ENCODE peak calls at places on chromosomes 5 and 9, in five cellular contexts. R is AG10803, E is Calu3, W is fibroblast of mammary gland, Z is upper lobe of right lung. X is an unnamed sample.

GRCh38 chr5:35213608-35214007 is 16.7 kb downstream of the PRLR start:
- DNase-seq in R (no peak), W (peak), E (no peak), Z (no peak), X (no peak)

GRCh38 chr9:6367128-6367741 is 39.1 kb downstream of the TPD52L3 start:
- DNase-seq in R (peak), E (no peak), W (no peak), Z (no peak), X (no peak)

GRCh38 chr9:87725900-87726709 is at the start of gene CTSL:
- DNase-seq in R (peak), Z (peak), W (peak), E (peak), X (peak)

GRCh38 chr5:16108418-16108817 is 71.2 kb downstream of the MARCHF11 start:
- DNase-seq in W (no peak), E (no peak), R (no peak), Z (no peak), X (no peak)

GRCh38 chr9:2615532-2615931 is 6.1 kb upstream of the VLDLR start:
- DNase-seq in Z (no peak), E (no peak), R (no peak), W (no peak), X (no peak)

GRCh38 chr9:73155968-73156592 is 4.4 kb downstream of the ANXA1 start:
- DNase-seq in W (no peak), Z (no peak), E (no peak), R (no peak), X (no peak)

GRCh38 chr5:132471006-132471907 is 19.3 kb downstream of the IRF1 start:
- DNase-seq in W (no peak), R (no peak), E (no peak), Z (peak), X (no peak)

GRCh38 chr5:444226-444625 is 1.2 kb downstream of the EXOC3 start:
- DNase-seq in Z (peak), E (no peak), W (no peak), R (no peak), X (no peak)

GRCh38 chr5:1644810-1645571 is 121.2 kb upstream of the LPCAT1 start:
- DNase-seq in W (peak), Z (peak), E (peak), R (peak), X (peak)

GRCh38 chr9:87581513-87581912 is 83.8 kb downstream of the DAPK1 start:
- DNase-seq in E (no peak), R (no peak), Z (no peak), W (peak), X (no peak)

GRCh38 chr5:168746893-168747640 is 167.9 kb upstream of the PANK3 start:
- DNase-seq in E (no peak), Z (no peak), W (no peak), R (peak), X (no peak)

GRCh38 chr5:21398511-21398910 is 1410.5 kb upstream of the CDH18 start:
- DNase-seq in R (no peak), W (no peak), Z (no peak), E (no peak), X (no peak)

GRCh38 chr9:133111461-133112360 is 9.3 kb downstream of the RALGDS start:
- DNase-seq in R (no peak), W (no peak), Z (peak), E (no peak), X (no peak)

GRCh38 chr5:10289353-10289752 is 18.3 kb downstream of the CMBL start:
- DNase-seq in R (peak), Z (no peak), W (peak), E (no peak), X (no peak)

GRCh38 chr9:105187781-105188180 is 56.7 kb upstream of the SLC44A1 start:
- DNase-seq in E (peak), R (peak), Z (no peak), W (peak), X (no peak)

DNA sequence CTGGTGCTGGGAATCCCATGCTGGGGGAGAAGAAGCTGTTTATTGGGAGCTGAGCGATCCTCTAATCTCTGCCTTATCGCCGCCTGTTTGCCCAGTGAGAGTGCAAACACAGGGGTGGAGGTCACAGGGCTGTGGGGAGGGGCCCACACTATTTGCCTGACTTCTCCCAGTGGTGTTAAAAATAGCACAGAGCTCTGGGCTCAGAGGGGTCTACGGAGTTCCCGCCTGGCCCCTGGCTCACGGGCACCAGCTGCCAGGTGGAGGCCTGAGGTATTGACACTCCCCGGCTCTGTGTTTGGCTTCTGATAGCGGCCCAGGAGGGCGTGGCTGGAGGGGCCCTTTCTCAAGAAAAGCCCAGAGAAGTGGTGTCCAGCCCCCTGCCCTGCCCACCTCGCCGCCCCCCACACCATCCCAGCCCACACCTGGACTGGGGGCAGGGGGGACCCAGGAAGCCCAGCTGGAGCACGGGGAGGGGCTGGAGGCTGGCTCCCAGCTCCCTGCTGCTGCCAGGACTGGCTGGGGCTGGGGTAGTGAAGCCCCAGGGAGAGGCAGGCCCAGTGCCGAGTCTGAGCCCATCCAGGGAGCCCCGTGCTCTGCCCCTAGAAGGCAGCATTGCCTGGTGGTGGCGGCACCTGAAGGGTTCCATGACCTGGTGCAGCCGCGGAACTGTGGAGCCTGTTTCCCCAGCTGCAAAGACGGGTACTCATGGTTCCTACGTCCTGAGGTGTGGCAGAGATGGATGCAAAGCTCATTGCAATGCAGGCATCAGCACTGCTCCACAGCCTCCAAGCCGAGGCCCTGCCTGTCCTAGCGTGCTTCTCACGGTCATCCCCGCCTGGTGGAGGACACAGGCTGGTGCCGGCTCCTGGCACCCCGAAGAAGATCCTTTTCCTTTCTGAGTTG is 35.7 kb upstream of the EGFL7 start:
- DNase-seq in R (no peak), Z (no peak), W (no peak), E (no peak), X (peak)
- TF ChIP-seq CTCF in R (peak), Z (no peak), W (no peak), E (peak), X (peak)

GRCh38 chr9:10858817-10859216 is 246.0 kb upstream of the PTPRD start:
- DNase-seq in W (no peak), E (no peak), R (no peak), Z (no peak), X (no peak)

GRCh38 chr9:10855847-10856246 is 243.0 kb upstream of the PTPRD start:
- DNase-seq in R (no peak), E (no peak), W (peak), Z (no peak), X (peak)
- TF ChIP-seq CTCF in R (no peak), E (no peak), W (peak), Z (peak), X (peak)

GRCh38 chr5:137051165-137051564 is 448.0 kb downstream of the SPOCK1 start:
- DNase-seq in E (peak), R (no peak), W (no peak), Z (no peak), X (no peak)
- TF ChIP-seq CTCF in E (peak), R (peak), W (peak), Z (no peak), X (no peak)

DNA sequence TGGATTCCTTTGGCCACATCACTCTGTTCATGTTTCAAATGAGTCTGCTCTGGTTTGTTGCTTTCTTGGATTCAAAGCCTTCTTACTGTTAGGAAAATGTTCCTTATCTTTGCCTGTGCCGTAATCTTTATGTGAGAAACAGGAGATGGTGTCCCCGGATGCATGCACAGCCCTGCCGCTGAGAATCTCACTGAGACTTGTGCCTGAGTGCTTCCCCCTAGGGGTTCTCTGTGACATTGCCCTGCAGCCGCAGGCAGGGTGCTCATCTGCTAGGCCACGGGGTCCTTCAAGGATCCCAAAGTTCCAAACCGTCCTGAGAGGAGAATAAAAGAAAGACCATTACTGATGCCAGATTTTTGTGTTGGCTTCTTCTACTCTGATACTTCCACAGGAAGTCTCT is 81.4 kb upstream of the ANKRD55 start:
- DNase-seq in Z (no peak), R (no peak), W (peak), E (no peak), X (peak)
- TF ChIP-seq CTCF in Z (peak), R (peak), W (peak), E (no peak), X (peak)

X was measured in endothelial cell.